ENCODE peak calls at places on chromosomes 3 and 15, in five cellular contexts. N is GM04504; F is uterus; E is stimulated activated naive CD4-positive, alpha-beta T cell; S is ureter. Q is an unnamed sample.

GRCh38 chr3:143443851-143444331 is 324.3 kb downstream of the CHST2 start:
- DNase-seq in S (peak), E (no peak), N (peak), F (peak), Q (peak)

GRCh38 chr3:132749786-132750185 is 27.6 kb upstream of the NPHP3 start:
- DNase-seq in E (no peak), F (no peak), S (no peak), N (no peak), Q (no peak)

GRCh38 chr3:81249540-81250029 is 511.9 kb downstream of the GBE1 start:
- DNase-seq in E (no peak), F (no peak), N (no peak), S (no peak), Q (peak)

GRCh38 chr15:43954181-43954621 is 127.4 kb downstream of the WDR76 start:
- DNase-seq in F (no peak), E (no peak), N (no peak), S (no peak), Q (no peak)

GRCh38 chr3:190617185-190617584 is 103.3 kb downstream of the IL1RAP start:
- DNase-seq in E (no peak), S (no peak), F (no peak), N (no peak), Q (no peak)

GRCh38 chr3:100260081-100260684 is 609 bp upstream of the TBC1D23 start:
- DNase-seq in E (no peak), N (no peak), S (peak), F (peak), Q (peak)

GRCh38 chr15:38145671-38146111 is 106.9 kb upstream of the SPRED1 start:
- DNase-seq in N (no peak), S (no peak), F (no peak), E (no peak), Q (no peak)

GRCh38 chr15:66884661-66885237 is 180.7 kb upstream of the SMAD3 start:
- DNase-seq in N (no peak), E (no peak), F (no peak), S (peak), Q (no peak)

GRCh38 chr3:35758358-35758757 is 119.0 kb downstream of the ARPP21 start:
- DNase-seq in S (no peak), F (no peak), E (no peak), N (no peak), Q (peak)

GRCh38 chr15:51112078-51112477 is 17.4 kb upstream of the TNFAIP8L3 start:
- DNase-seq in S (no peak), F (no peak), N (no peak), E (no peak), Q (no peak)

GRCh38 chr3:119747355-119747754 is 34.5 kb upstream of the NR1I2 start:
- DNase-seq in S (no peak), E (no peak), N (no peak), F (no peak), Q (no peak)

GRCh38 chr3:195075199-195075940 is 195.6 kb downstream of the XXYLT1 start:
- DNase-seq in S (no peak), N (peak), E (no peak), F (no peak), Q (peak)

GRCh38 chr3:148528024-148528423 is 169.7 kb upstream of the AGTR1 start:
- DNase-seq in N (no peak), E (no peak), F (no peak), S (no peak), Q (no peak)

GRCh38 chr3:193744048-193744821 is 151.2 kb downstream of the OPA1 start:
- DNase-seq in N (no peak), E (no peak), S (no peak), F (no peak), Q (peak)

GRCh38 chr15:93312891-93313486 is 224.0 kb upstream of the RGMA start:
- DNase-seq in N (no peak), E (no peak), F (no peak), S (no peak), Q (no peak)

GRCh38 chr3:55716044-55716443 is 228.9 kb upstream of the WNT5A start:
- DNase-seq in S (no peak), E (no peak), F (no peak), N (no peak), Q (no peak)

GRCh38 chr15:93087825-93088199 is 1.2 kb downstream of the RGMA start:
- DNase-seq in E (peak), F (peak), N (peak), S (peak), Q (peak)